ENCODE peak calls at places on chromosomes 5 and 9, in nine cellular contexts. T is neural progenitor cell, O is EL, N is DMS53, F is OCI-LY7, C is cortex of kidney, M is Right ventricle myocardium superior, Q is body of pancreas, K is HEK293T. J is an unnamed sample.

GRCh38 chr9:121985792-121986494 is 107.2 kb downstream of the TTLL11 start:
- DNase-seq in T (no peak), O (no peak), N (no peak), F (no peak), C (no peak), M (peak), Q (no peak), K (no peak), J (peak)

GRCh38 chr9:109918359-109919163 is 138.6 kb downstream of the PALM2AKAP2 start:
- DNase-seq in T (no peak), O (no peak), N (peak), F (peak), C (no peak), M (no peak), Q (no peak), K (no peak), J (no peak)

GRCh38 chr5:138700581-138701362 is 52.5 kb upstream of the CTNNA1 start:
- DNase-seq in T (no peak), O (no peak), N (no peak), F (no peak), C (no peak), M (no peak), Q (no peak), K (no peak), J (no peak)

GRCh38 chr5:124954784-124955183 is 208.3 kb upstream of the ZNF608 start:
- DNase-seq in T (no peak), O (no peak), N (no peak), F (no peak), C (no peak), M (no peak), Q (no peak), K (no peak), J (no peak)

GRCh38 chr9:81771606-81772005 is 82.3 kb upstream of the TLE1 start:
- DNase-seq in T (no peak), O (peak), N (peak), F (no peak), C (no peak), M (no peak), Q (no peak), K (no peak), J (peak)

GRCh38 chr9:5449521-5450359 is 602 bp upstream of the CD274 start:
- DNase-seq in T (no peak), O (peak), N (no peak), F (no peak), C (no peak), M (no peak), Q (no peak), K (no peak), J (no peak)

GRCh38 chr5:80672140-80672736 is 17.5 kb upstream of the DHFR start:
- DNase-seq in T (peak), O (peak), N (peak), F (peak), C (no peak), M (peak), Q (peak), K (peak), J (peak)

GRCh38 chr9:37801287-37801850 is 772 bp downstream of the DCAF10 start:
- DNase-seq in T (peak), O (peak), N (peak), F (peak), C (no peak), M (peak), Q (peak), K (peak), J (peak)

GRCh38 chr5:109700516-109701174 is 10.9 kb downstream of the MAN2A1 start:
- DNase-seq in T (no peak), O (no peak), N (no peak), F (no peak), C (no peak), M (no peak), Q (no peak), K (no peak), J (no peak)

GRCh38 chr5:122078116-122078865 is at the start of gene LOX:
- DNase-seq in T (peak), O (peak), N (peak), F (no peak), C (no peak), M (peak), Q (peak), K (peak), J (peak)

GRCh38 chr9:5532301-5532700 is 22.0 kb downstream of the PDCD1LG2 start:
- DNase-seq in T (no peak), O (no peak), N (no peak), F (no peak), C (no peak), M (no peak), Q (no peak), K (no peak), J (no peak)

GRCh38 chr5:72378636-72379289 is 58.6 kb downstream of the PTCD2 start:
- DNase-seq in T (no peak), O (peak), N (peak), F (no peak), C (no peak), M (peak), Q (no peak), K (peak), J (peak)

GRCh38 chr5:126938461-126938860 is 91.9 kb downstream of the MARCHF3 start:
- DNase-seq in T (no peak), O (peak), N (no peak), F (no peak), C (no peak), M (no peak), Q (no peak), K (no peak), J (peak)